ENCODE peak calls at places on chromosomes 16 and 17, in ten cellular contexts. One of them, this sample, is unnamed.

GRCh38 chr16:81623365-81624102 is 155.6 kb upstream of the PLCG2 start:
- DNase-seq in fibroblast of pulmonary artery: peak
- DNase-seq in tibial artery: no peak
- DNase-seq in keratinocyte: no peak
- DNase-seq in NCI-H1105 treated with DMSO at 0.1 percent for 48 hours: peak
- DNase-seq in HT-29: peak
- DNase-seq in A549: peak
- DNase-seq in HEK293T: no peak
- DNase-seq in mesothelial cell of epicardium: no peak
- DNase-seq in spleen: no peak
- DNase-seq in this sample: peak

GRCh38 chr17:62592305-62593099 is 35.0 kb upstream of the MRC2 start:
- DNase-seq in fibroblast of pulmonary artery: peak
- DNase-seq in tibial artery: no peak
- DNase-seq in keratinocyte: peak
- DNase-seq in NCI-H1105 treated with DMSO at 0.1 percent for 48 hours: no peak
- DNase-seq in HT-29: no peak
- DNase-seq in A549: peak
- DNase-seq in HEK293T: no peak
- DNase-seq in mesothelial cell of epicardium: no peak
- DNase-seq in spleen: no peak
- DNase-seq in this sample: no peak

GRCh38 chr16:88738167-88739084 is 32.1 kb downstream of the CTU2 start:
- DNase-seq in fibroblast of pulmonary artery: no peak
- DNase-seq in tibial artery: no peak
- DNase-seq in keratinocyte: no peak
- DNase-seq in NCI-H1105 treated with DMSO at 0.1 percent for 48 hours: no peak
- DNase-seq in HT-29: no peak
- DNase-seq in A549: no peak
- DNase-seq in HEK293T: no peak
- DNase-seq in mesothelial cell of epicardium: no peak
- DNase-seq in spleen: peak
- DNase-seq in this sample: no peak

GRCh38 chr16:66924527-66925321 is 611 bp downstream of the RRAD start:
- DNase-seq in fibroblast of pulmonary artery: no peak
- DNase-seq in tibial artery: peak
- DNase-seq in keratinocyte: no peak
- DNase-seq in NCI-H1105 treated with DMSO at 0.1 percent for 48 hours: no peak
- DNase-seq in HT-29: no peak
- DNase-seq in A549: no peak
- DNase-seq in HEK293T: no peak
- DNase-seq in mesothelial cell of epicardium: no peak
- DNase-seq in spleen: no peak
- DNase-seq in this sample: no peak

GRCh38 chr17:80789356-80789902 is 202.2 kb upstream of the CHMP6 start:
- DNase-seq in fibroblast of pulmonary artery: peak
- DNase-seq in tibial artery: peak
- DNase-seq in keratinocyte: no peak
- DNase-seq in NCI-H1105 treated with DMSO at 0.1 percent for 48 hours: no peak
- DNase-seq in HT-29: no peak
- DNase-seq in A549: peak
- DNase-seq in HEK293T: no peak
- DNase-seq in mesothelial cell of epicardium: no peak
- DNase-seq in spleen: peak
- DNase-seq in this sample: peak

GRCh38 chr16:2425008-2425518 is 4.2 kb upstream of the CCNF start:
- DNase-seq in fibroblast of pulmonary artery: no peak
- DNase-seq in tibial artery: no peak
- DNase-seq in keratinocyte: no peak
- DNase-seq in NCI-H1105 treated with DMSO at 0.1 percent for 48 hours: no peak
- DNase-seq in HT-29: no peak
- DNase-seq in A549: no peak
- DNase-seq in HEK293T: no peak
- DNase-seq in mesothelial cell of epicardium: no peak
- DNase-seq in spleen: no peak
- DNase-seq in this sample: no peak

GRCh38 chr16:52805559-52806168 is 247.0 kb downstream of the CHD9NB start:
- DNase-seq in fibroblast of pulmonary artery: no peak
- DNase-seq in tibial artery: no peak
- DNase-seq in keratinocyte: no peak
- DNase-seq in NCI-H1105 treated with DMSO at 0.1 percent for 48 hours: no peak
- DNase-seq in HT-29: no peak
- DNase-seq in A549: no peak
- DNase-seq in HEK293T: no peak
- DNase-seq in mesothelial cell of epicardium: no peak
- DNase-seq in spleen: no peak
- DNase-seq in this sample: no peak

GRCh38 chr17:55717898-55718735 is 4.5 kb downstream of the TMEM100 start:
- DNase-seq in fibroblast of pulmonary artery: peak
- DNase-seq in tibial artery: peak
- DNase-seq in keratinocyte: no peak
- DNase-seq in NCI-H1105 treated with DMSO at 0.1 percent for 48 hours: peak
- DNase-seq in HT-29: peak
- DNase-seq in A549: peak
- DNase-seq in HEK293T: peak
- DNase-seq in mesothelial cell of epicardium: peak
- DNase-seq in spleen: peak
- DNase-seq in this sample: no peak

GRCh38 chr16:61791465-61791864 is 244.8 kb downstream of the CDH8 start:
- DNase-seq in fibroblast of pulmonary artery: peak
- DNase-seq in tibial artery: no peak
- DNase-seq in keratinocyte: no peak
- DNase-seq in NCI-H1105 treated with DMSO at 0.1 percent for 48 hours: no peak
- DNase-seq in HT-29: no peak
- DNase-seq in A549: no peak
- DNase-seq in HEK293T: no peak
- DNase-seq in mesothelial cell of epicardium: no peak
- DNase-seq in spleen: no peak
- DNase-seq in this sample: no peak

GRCh38 chr16:65414284-65414984 is 292.6 kb upstream of the CDH11 start:
- DNase-seq in fibroblast of pulmonary artery: peak
- DNase-seq in tibial artery: no peak
- DNase-seq in keratinocyte: peak
- DNase-seq in NCI-H1105 treated with DMSO at 0.1 percent for 48 hours: no peak
- DNase-seq in HT-29: no peak
- DNase-seq in A549: no peak
- DNase-seq in HEK293T: no peak
- DNase-seq in mesothelial cell of epicardium: no peak
- DNase-seq in spleen: no peak
- DNase-seq in this sample: no peak

GRCh38 chr17:79020631-79021301 is 3.2 kb upstream of the C1QTNF1 start:
- DNase-seq in fibroblast of pulmonary artery: peak
- DNase-seq in tibial artery: peak
- DNase-seq in keratinocyte: no peak
- DNase-seq in NCI-H1105 treated with DMSO at 0.1 percent for 48 hours: no peak
- DNase-seq in HT-29: no peak
- DNase-seq in A549: no peak
- DNase-seq in HEK293T: no peak
- DNase-seq in mesothelial cell of epicardium: no peak
- DNase-seq in spleen: no peak
- DNase-seq in this sample: no peak

GRCh38 chr16:86353185-86353584 is 157.1 kb upstream of the FOXF1 start:
- DNase-seq in fibroblast of pulmonary artery: no peak
- DNase-seq in tibial artery: no peak
- DNase-seq in keratinocyte: no peak
- DNase-seq in NCI-H1105 treated with DMSO at 0.1 percent for 48 hours: no peak
- DNase-seq in HT-29: no peak
- DNase-seq in A549: no peak
- DNase-seq in HEK293T: no peak
- DNase-seq in mesothelial cell of epicardium: no peak
- DNase-seq in spleen: no peak
- DNase-seq in this sample: no peak

GRCh38 chr17:42989726-42990652 is 8.2 kb upstream of the RPL27 start:
- DNase-seq in fibroblast of pulmonary artery: no peak
- DNase-seq in tibial artery: no peak
- DNase-seq in keratinocyte: no peak
- DNase-seq in NCI-H1105 treated with DMSO at 0.1 percent for 48 hours: no peak
- DNase-seq in HT-29: peak
- DNase-seq in A549: peak
- DNase-seq in HEK293T: no peak
- DNase-seq in mesothelial cell of epicardium: no peak
- DNase-seq in spleen: no peak
- DNase-seq in this sample: no peak

GRCh38 chr16:84062734-84063640 is 20.4 kb upstream of the SLC38A8 start:
- DNase-seq in fibroblast of pulmonary artery: peak
- DNase-seq in tibial artery: peak
- DNase-seq in keratinocyte: no peak
- DNase-seq in NCI-H1105 treated with DMSO at 0.1 percent for 48 hours: peak
- DNase-seq in HT-29: peak
- DNase-seq in A549: peak
- DNase-seq in HEK293T: peak
- DNase-seq in mesothelial cell of epicardium: peak
- DNase-seq in spleen: peak
- DNase-seq in this sample: no peak

GRCh38 chr16:90083139-90083538 is 6.0 kb upstream of the PRDM7 start:
- DNase-seq in fibroblast of pulmonary artery: no peak
- DNase-seq in tibial artery: no peak
- DNase-seq in keratinocyte: no peak
- DNase-seq in NCI-H1105 treated with DMSO at 0.1 percent for 48 hours: no peak
- DNase-seq in HT-29: no peak
- DNase-seq in A549: no peak
- DNase-seq in HEK293T: no peak
- DNase-seq in mesothelial cell of epicardium: no peak
- DNase-seq in spleen: no peak
- DNase-seq in this sample: no peak

This sample was measured in GM12864.